ENCODE peak calls at places on chromosome 6, in four cellular contexts. One of them, this sample, is unnamed. For H3K9me3, the result is how much of the 10 kb centered on the place peaks cover.

GRCh38 chr6:121925024-121925423 is 474.4 kb upstream of the HSF2 start:
- DNase-seq in tibial nerve: no peak
- DNase-seq in A673: no peak
- DNase-seq in CD4-positive, CD25-positive, alpha-beta regulatory T cell: no peak
- DNase-seq in this sample: no peak

GRCh38 chr6:14280766-14281293 is 163.3 kb downstream of the CD83 start:
- DNase-seq in tibial nerve: no peak
- DNase-seq in A673: no peak
- DNase-seq in CD4-positive, CD25-positive, alpha-beta regulatory T cell: no peak
- DNase-seq in this sample: no peak

GRCh38 chr6:118565317-118565960 is 17.3 kb downstream of the PLN start:
- DNase-seq in CD4-positive, CD25-positive, alpha-beta regulatory T cell: peak
- DNase-seq in A673: no peak
- DNase-seq in tibial nerve: no peak
- DNase-seq in this sample: no peak

GRCh38 chr6:134706806-134707205 is 243.1 kb downstream of the ALDH8A1 start:
- DNase-seq in CD4-positive, CD25-positive, alpha-beta regulatory T cell: no peak
- DNase-seq in tibial nerve: no peak
- DNase-seq in A673: no peak
- DNase-seq in this sample: no peak

GRCh38 chr6:147904416-147904815 is 395.9 kb downstream of the SAMD5 start:
- DNase-seq in tibial nerve: no peak
- DNase-seq in A673: no peak
- DNase-seq in CD4-positive, CD25-positive, alpha-beta regulatory T cell: no peak
- DNase-seq in this sample: no peak

GRCh38 chr6:108635505-108636226 is 74.9 kb downstream of the FOXO3 start:
- DNase-seq in tibial nerve: no peak
- DNase-seq in CD4-positive, CD25-positive, alpha-beta regulatory T cell: peak
- DNase-seq in A673: no peak
- DNase-seq in this sample: no peak

GRCh38 chr6:16358531-16359138 is 120.2 kb downstream of the GMPR start:
- DNase-seq in CD4-positive, CD25-positive, alpha-beta regulatory T cell: no peak
- DNase-seq in A673: no peak
- DNase-seq in tibial nerve: no peak
- DNase-seq in this sample: peak

GRCh38 chr6:148359228-148359627 is 16.6 kb downstream of the SASH1 start:
- DNase-seq in CD4-positive, CD25-positive, alpha-beta regulatory T cell: no peak
- DNase-seq in tibial nerve: no peak
- DNase-seq in A673: no peak
- DNase-seq in this sample: no peak

GRCh38 chr6:130366011-130366963 is at the start of gene TMEM200A:
- DNase-seq in A673: peak
- DNase-seq in tibial nerve: no peak
- DNase-seq in CD4-positive, CD25-positive, alpha-beta regulatory T cell: no peak
- DNase-seq in this sample: peak

GRCh38 chr6:97674802-97675201 is 391.8 kb upstream of the MMS22L start:
- DNase-seq in tibial nerve: no peak
- DNase-seq in CD4-positive, CD25-positive, alpha-beta regulatory T cell: no peak
- DNase-seq in A673: no peak
- DNase-seq in this sample: no peak

GRCh38 chr6:109446072-109446471 is 5.5 kb downstream of the SMPD2 start:
- DNase-seq in A673: no peak
- DNase-seq in tibial nerve: no peak
- DNase-seq in CD4-positive, CD25-positive, alpha-beta regulatory T cell: no peak
- DNase-seq in this sample: peak

GRCh38 chr6:157305676-157306653 is 17.4 kb downstream of the TMEM242 start:
- DNase-seq in tibial nerve: no peak
- DNase-seq in A673: no peak
- DNase-seq in CD4-positive, CD25-positive, alpha-beta regulatory T cell: no peak
- DNase-seq in this sample: no peak

GRCh38 chr6:49513153-49513989 is 13.6 kb downstream of the GLYATL3 start:
- DNase-seq in tibial nerve: no peak
- DNase-seq in A673: no peak
- DNase-seq in CD4-positive, CD25-positive, alpha-beta regulatory T cell: no peak
- DNase-seq in this sample: no peak

GRCh38 chr6:149450679-149451360 is 34.0 kb downstream of the ZC3H12D start:
- DNase-seq in CD4-positive, CD25-positive, alpha-beta regulatory T cell: no peak
- DNase-seq in A673: no peak
- DNase-seq in tibial nerve: no peak
- DNase-seq in this sample: peak

GRCh38 chr6:5869676-5870075 is 137.0 kb downstream of the NRN1 start:
- DNase-seq in CD4-positive, CD25-positive, alpha-beta regulatory T cell: no peak
- DNase-seq in tibial nerve: no peak
- DNase-seq in A673: no peak
- DNase-seq in this sample: no peak

GRCh38 chr6:5752282-5752681 is 254.4 kb downstream of the NRN1 start:
- DNase-seq in CD4-positive, CD25-positive, alpha-beta regulatory T cell: no peak
- DNase-seq in A673: peak
- DNase-seq in tibial nerve: no peak
- DNase-seq in this sample: no peak

GRCh38 chr6:53322188-53323029 is 26.3 kb downstream of the ELOVL5 start:
- DNase-seq in A673: peak
- DNase-seq in CD4-positive, CD25-positive, alpha-beta regulatory T cell: no peak
- DNase-seq in tibial nerve: no peak
- DNase-seq in this sample: no peak

GRCh38 chr6:85469276-85470022 is 19.6 kb downstream of the NT5E start:
- DNase-seq in A673: peak
- DNase-seq in CD4-positive, CD25-positive, alpha-beta regulatory T cell: no peak
- DNase-seq in tibial nerve: no peak
- DNase-seq in this sample: no peak

GRCh38 chr6:126574301-126574700 is 234.4 kb downstream of the CENPW start:
- DNase-seq in CD4-positive, CD25-positive, alpha-beta regulatory T cell: no peak
- DNase-seq in tibial nerve: no peak
- DNase-seq in A673: peak
- DNase-seq in this sample: no peak

GRCh38 chr6:168640181-168640580 is 199.2 kb downstream of the SMOC2 start:
- DNase-seq in A673: no peak
- DNase-seq in tibial nerve: no peak
- DNase-seq in CD4-positive, CD25-positive, alpha-beta regulatory T cell: no peak
- DNase-seq in this sample: no peak

GRCh38 chr6:14799928-14800327 is 445.9 kb upstream of the JARID2 start:
- DNase-seq in A673: peak
- DNase-seq in CD4-positive, CD25-positive, alpha-beta regulatory T cell: peak
- DNase-seq in tibial nerve: no peak
- DNase-seq in this sample: peak

GRCh38 chr6:92617726-92618125 is 801.6 kb downstream of the EPHA7 start:
- DNase-seq in tibial nerve: no peak
- DNase-seq in CD4-positive, CD25-positive, alpha-beta regulatory T cell: no peak
- DNase-seq in A673: no peak
- DNase-seq in this sample: no peak

GRCh38 chr6:86042214-86042613 is 399.5 kb upstream of the SYNCRIP start:
- DNase-seq in A673: no peak
- DNase-seq in tibial nerve: no peak
- DNase-seq in CD4-positive, CD25-positive, alpha-beta regulatory T cell: no peak
- DNase-seq in this sample: no peak

GRCh38 chr6:37456126-37456525 is 23.1 kb downstream of the CMTR1 start:
- DNase-seq in tibial nerve: no peak
- DNase-seq in CD4-positive, CD25-positive, alpha-beta regulatory T cell: no peak
- DNase-seq in A673: no peak
- DNase-seq in this sample: no peak

GRCh38 chr6:87700351-87700728 is 1.7 kb downstream of the AKIRIN2 start:
- DNase-seq in tibial nerve: no peak
- DNase-seq in A673: no peak
- DNase-seq in CD4-positive, CD25-positive, alpha-beta regulatory T cell: no peak
- DNase-seq in this sample: no peak

GRCh38 chr6:87700729-87701675 is 1.0 kb downstream of the AKIRIN2 start:
- DNase-seq in CD4-positive, CD25-positive, alpha-beta regulatory T cell: peak
- DNase-seq in A673: peak
- DNase-seq in tibial nerve: no peak
- DNase-seq in this sample: peak

GRCh38 chr6:87698618-87699017 is 3.4 kb downstream of the AKIRIN2 start:
- DNase-seq in tibial nerve: no peak
- DNase-seq in A673: peak
- DNase-seq in CD4-positive, CD25-positive, alpha-beta regulatory T cell: no peak
- DNase-seq in this sample: no peak

GRCh38 chr6:87697581-87698552 is 4.2 kb downstream of the AKIRIN2 start:
- DNase-seq in CD4-positive, CD25-positive, alpha-beta regulatory T cell: no peak
- DNase-seq in tibial nerve: no peak
- DNase-seq in A673: peak
- DNase-seq in this sample: no peak

DNA sequence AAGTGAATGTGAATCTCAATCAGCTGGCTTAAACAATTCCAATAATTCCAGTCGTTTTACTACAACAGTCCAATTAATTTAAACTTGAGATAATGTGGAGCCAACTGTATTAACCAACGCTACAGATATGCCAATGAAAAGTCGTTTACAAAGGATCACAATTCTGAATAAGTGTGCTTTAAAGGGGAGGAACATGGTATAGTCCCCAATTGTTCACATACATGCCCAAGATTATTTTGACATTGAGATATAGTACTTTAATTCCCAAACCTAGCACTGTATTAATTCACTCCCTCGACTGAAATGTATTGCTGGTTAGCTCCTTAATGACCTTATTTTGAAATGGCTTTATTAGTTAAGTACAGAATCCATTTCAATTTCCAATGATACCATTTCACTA is 2.5 kb downstream of the AKIRIN2 start:
- DNase-seq in A673: no peak
- DNase-seq in tibial nerve: no peak
- DNase-seq in CD4-positive, CD25-positive, alpha-beta regulatory T cell: no peak
- DNase-seq in this sample: no peak
- H3K27ac ChIP-seq in A673: peak
- H3K27ac ChIP-seq in tibial nerve: no peak
- H3K27ac ChIP-seq in CD4-positive, CD25-positive, alpha-beta regulatory T cell: peak
- H3K27ac ChIP-seq in this sample: peak

GRCh38 chr6:9554351-9554750 is 860.5 kb downstream of the TFAP2A start:
- DNase-seq in tibial nerve: no peak
- DNase-seq in A673: peak
- DNase-seq in CD4-positive, CD25-positive, alpha-beta regulatory T cell: no peak
- DNase-seq in this sample: no peak

GRCh38 chr6:9554806-9555205 is 860.1 kb downstream of the TFAP2A start:
- DNase-seq in A673: peak
- DNase-seq in CD4-positive, CD25-positive, alpha-beta regulatory T cell: no peak
- DNase-seq in tibial nerve: no peak
- DNase-seq in this sample: no peak

GRCh38 chr6:9553002-9553401 is 861.9 kb downstream of the TFAP2A start:
- DNase-seq in CD4-positive, CD25-positive, alpha-beta regulatory T cell: no peak
- DNase-seq in A673: no peak
- DNase-seq in tibial nerve: no peak
- DNase-seq in this sample: no peak
- H3K9me3 ChIP-seq in CD4-positive, CD25-positive, alpha-beta regulatory T cell: under half
- H3K9me3 ChIP-seq in A673: under half
- H3K9me3 ChIP-seq in tibial nerve: under half
- H3K9me3 ChIP-seq in this sample: under half

GRCh38 chr6:170404697-170405096 is 98.1 kb downstream of the FAM120B start:
- DNase-seq in A673: no peak
- DNase-seq in CD4-positive, CD25-positive, alpha-beta regulatory T cell: no peak
- DNase-seq in tibial nerve: no peak
- DNase-seq in this sample: no peak

GRCh38 chr6:170405311-170405975 is 98.9 kb downstream of the FAM120B start:
- DNase-seq in CD4-positive, CD25-positive, alpha-beta regulatory T cell: no peak
- DNase-seq in A673: no peak
- DNase-seq in tibial nerve: no peak
- DNase-seq in this sample: no peak

GRCh38 chr6:170404036-170404435 is 97.5 kb downstream of the FAM120B start:
- DNase-seq in CD4-positive, CD25-positive, alpha-beta regulatory T cell: no peak
- DNase-seq in A673: no peak
- DNase-seq in tibial nerve: no peak
- DNase-seq in this sample: no peak

GRCh38 chr6:170403451-170403850 is 96.9 kb downstream of the FAM120B start:
- DNase-seq in CD4-positive, CD25-positive, alpha-beta regulatory T cell: no peak
- DNase-seq in tibial nerve: no peak
- DNase-seq in A673: no peak
- DNase-seq in this sample: no peak

GRCh38 chr6:170402318-170403040 is 95.9 kb downstream of the FAM120B start:
- DNase-seq in A673: no peak
- DNase-seq in CD4-positive, CD25-positive, alpha-beta regulatory T cell: no peak
- DNase-seq in tibial nerve: no peak
- DNase-seq in this sample: no peak
- H3K27ac ChIP-seq in A673: no peak
- H3K27ac ChIP-seq in CD4-positive, CD25-positive, alpha-beta regulatory T cell: no peak
- H3K27ac ChIP-seq in tibial nerve: no peak
- H3K27ac ChIP-seq in this sample: no peak

GRCh38 chr6:28775405-28776129 is 148.2 kb downstream of the TRIM27 start:
- DNase-seq in A673: no peak
- DNase-seq in tibial nerve: no peak
- DNase-seq in CD4-positive, CD25-positive, alpha-beta regulatory T cell: no peak
- DNase-seq in this sample: no peak

GRCh38 chr6:28774292-28775051 is 149.3 kb downstream of the TRIM27 start:
- DNase-seq in A673: no peak
- DNase-seq in CD4-positive, CD25-positive, alpha-beta regulatory T cell: no peak
- DNase-seq in tibial nerve: no peak
- DNase-seq in this sample: no peak

GRCh38 chr6:28775052-28775376 is 148.8 kb downstream of the TRIM27 start:
- DNase-seq in tibial nerve: no peak
- DNase-seq in A673: no peak
- DNase-seq in CD4-positive, CD25-positive, alpha-beta regulatory T cell: no peak
- DNase-seq in this sample: no peak

GRCh38 chr6:28776269-28777146 is 147.3 kb downstream of the TRIM27 start:
- DNase-seq in tibial nerve: no peak
- DNase-seq in A673: peak
- DNase-seq in CD4-positive, CD25-positive, alpha-beta regulatory T cell: no peak
- DNase-seq in this sample: no peak

DNA sequence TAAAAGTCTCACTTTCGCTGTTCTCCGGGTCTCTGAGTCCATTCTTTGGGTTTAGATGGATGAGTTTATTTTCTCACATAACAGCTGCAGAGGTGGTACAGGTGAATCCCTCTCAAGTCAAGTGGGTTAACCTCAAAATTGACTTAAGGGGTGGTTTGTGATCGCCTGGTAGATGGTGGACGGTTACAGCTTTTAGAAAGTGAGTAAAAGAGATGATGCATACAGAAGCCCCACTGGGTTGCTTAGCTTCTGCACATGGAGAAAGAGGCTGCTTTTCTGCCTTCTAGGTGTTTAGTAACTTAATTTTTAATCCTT is 146.7 kb downstream of the TRIM27 start:
- DNase-seq in A673: no peak
- DNase-seq in tibial nerve: no peak
- DNase-seq in CD4-positive, CD25-positive, alpha-beta regulatory T cell: no peak
- DNase-seq in this sample: no peak
- H3K9me3 ChIP-seq in A673: under half
- H3K9me3 ChIP-seq in tibial nerve: under half
- H3K9me3 ChIP-seq in CD4-positive, CD25-positive, alpha-beta regulatory T cell: under half
- H3K9me3 ChIP-seq in this sample: under half

DNA sequence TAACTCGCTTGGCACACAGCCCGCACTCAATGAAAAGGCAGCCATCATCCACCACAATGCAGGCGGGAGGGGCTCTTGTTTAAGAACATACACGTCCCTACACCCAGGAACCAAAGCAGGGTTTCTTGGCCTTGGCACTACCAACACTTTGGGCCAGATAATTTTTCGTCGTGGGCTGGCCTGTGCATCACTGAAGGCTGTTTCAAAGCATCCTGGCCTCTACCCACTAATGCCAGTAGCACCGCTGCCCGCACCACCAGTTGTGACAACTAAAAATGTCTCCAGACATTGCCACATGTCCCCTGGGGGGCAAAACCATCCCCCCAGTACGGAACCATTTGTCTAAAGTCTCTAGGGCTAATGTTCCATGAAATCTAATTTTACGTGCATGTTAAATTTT is 13.0 kb downstream of the UQCC2 start:
- DNase-seq in CD4-positive, CD25-positive, alpha-beta regulatory T cell: no peak
- DNase-seq in tibial nerve: no peak
- DNase-seq in A673: no peak
- DNase-seq in this sample: no peak
- H3K27ac ChIP-seq in CD4-positive, CD25-positive, alpha-beta regulatory T cell: no peak
- H3K27ac ChIP-seq in tibial nerve: no peak
- H3K27ac ChIP-seq in A673: peak
- H3K27ac ChIP-seq in this sample: no peak

GRCh38 chr6:138277835-138278234 is 59.5 kb upstream of the PBOV1 start:
- DNase-seq in A673: no peak
- DNase-seq in tibial nerve: no peak
- DNase-seq in CD4-positive, CD25-positive, alpha-beta regulatory T cell: no peak
- DNase-seq in this sample: no peak
- H3K9me3 ChIP-seq in A673: under half
- H3K9me3 ChIP-seq in tibial nerve: under half
- H3K9me3 ChIP-seq in CD4-positive, CD25-positive, alpha-beta regulatory T cell: under half
- H3K9me3 ChIP-seq in this sample: under half

This sample was measured in transverse colon.